ENCODE peak calls at places on chromosome 11, in seven cellular contexts. T is breast epithelium, C is cardiac fibroblast, I is body of pancreas, A is epithelial cell of esophagus, P is tibial nerve, S is nephron progenitor cell. U is an unnamed sample.

GRCh38 chr11:33633251-33634003 is 67.2 kb downstream of the C11orf91 start:
- DNase-seq in T (no peak), C (peak), I (no peak), A (peak), P (no peak), S (no peak), U (peak)

GRCh38 chr11:113192121-113192925 is 122.1 kb upstream of the TTC12 start:
- DNase-seq in T (no peak), C (no peak), I (no peak), A (no peak), P (no peak), S (no peak), U (no peak)

GRCh38 chr11:3022982-3023381 is 30.9 kb upstream of the NAP1L4 start:
- DNase-seq in T (no peak), C (peak), I (no peak), A (peak), P (no peak), S (no peak), U (peak)

GRCh38 chr11:27717801-27718229 is 17.6 kb upstream of the BDNF start:
- DNase-seq in T (no peak), C (no peak), I (no peak), A (no peak), P (no peak), S (peak), U (no peak)

GRCh38 chr11:62193954-62194353 is 3.9 kb downstream of the SCGB1D1 start:
- DNase-seq in T (no peak), C (no peak), I (no peak), A (peak), P (no peak), S (peak), U (peak)

GRCh38 chr11:10878408-10879214 is 20.8 kb upstream of the ZBED5 start:
- DNase-seq in T (no peak), C (peak), I (no peak), A (peak), P (no peak), S (no peak), U (peak)

GRCh38 chr11:10489444-10489785 is 34.4 kb downstream of the AMPD3 start:
- DNase-seq in T (no peak), C (no peak), I (no peak), A (peak), P (no peak), S (no peak), U (no peak)

GRCh38 chr11:79139900-79140299 is 300.9 kb downstream of the TENM4 start:
- DNase-seq in T (no peak), C (no peak), I (no peak), A (no peak), P (no peak), S (no peak), U (no peak)

GRCh38 chr11:59141673-59142460 is 789 bp upstream of the FAM111A start:
- DNase-seq in T (no peak), C (no peak), I (no peak), A (no peak), P (no peak), S (no peak), U (no peak)

GRCh38 chr11:82828472-82828871 is 71.8 kb downstream of the PRCP start:
- DNase-seq in T (no peak), C (no peak), I (no peak), A (no peak), P (no peak), S (no peak), U (no peak)

GRCh38 chr11:7514099-7514725 is 413 bp downstream of the PPFIBP2 start:
- DNase-seq in T (no peak), C (no peak), I (peak), A (no peak), P (no peak), S (no peak), U (no peak)

GRCh38 chr11:38460429-38460828 is 1862.4 kb upstream of the RAG2 start:
- DNase-seq in T (no peak), C (peak), I (no peak), A (peak), P (no peak), S (no peak), U (peak)

GRCh38 chr11:16816358-16817270 is 78.2 kb downstream of the C11orf58 start:
- DNase-seq in T (no peak), C (no peak), I (no peak), A (no peak), P (no peak), S (no peak), U (no peak)

GRCh38 chr11:116792869-116793475 is 1.3 kb upstream of the APOA5 start:
- DNase-seq in T (no peak), C (peak), I (no peak), A (peak), P (no peak), S (no peak), U (peak)

GRCh38 chr11:128738942-128739341 is 45.1 kb downstream of the FLI1 start:
- DNase-seq in T (no peak), C (no peak), I (no peak), A (no peak), P (no peak), S (no peak), U (no peak)

GRCh38 chr11:16791494-16791961 is 53.1 kb downstream of the C11orf58 start:
- DNase-seq in T (peak), C (peak), I (no peak), A (peak), P (no peak), S (no peak), U (peak)

GRCh38 chr11:15852179-15852578 is 504.2 kb downstream of the SOX6 start:
- DNase-seq in T (no peak), C (no peak), I (peak), A (peak), P (no peak), S (peak), U (peak)

DNA sequence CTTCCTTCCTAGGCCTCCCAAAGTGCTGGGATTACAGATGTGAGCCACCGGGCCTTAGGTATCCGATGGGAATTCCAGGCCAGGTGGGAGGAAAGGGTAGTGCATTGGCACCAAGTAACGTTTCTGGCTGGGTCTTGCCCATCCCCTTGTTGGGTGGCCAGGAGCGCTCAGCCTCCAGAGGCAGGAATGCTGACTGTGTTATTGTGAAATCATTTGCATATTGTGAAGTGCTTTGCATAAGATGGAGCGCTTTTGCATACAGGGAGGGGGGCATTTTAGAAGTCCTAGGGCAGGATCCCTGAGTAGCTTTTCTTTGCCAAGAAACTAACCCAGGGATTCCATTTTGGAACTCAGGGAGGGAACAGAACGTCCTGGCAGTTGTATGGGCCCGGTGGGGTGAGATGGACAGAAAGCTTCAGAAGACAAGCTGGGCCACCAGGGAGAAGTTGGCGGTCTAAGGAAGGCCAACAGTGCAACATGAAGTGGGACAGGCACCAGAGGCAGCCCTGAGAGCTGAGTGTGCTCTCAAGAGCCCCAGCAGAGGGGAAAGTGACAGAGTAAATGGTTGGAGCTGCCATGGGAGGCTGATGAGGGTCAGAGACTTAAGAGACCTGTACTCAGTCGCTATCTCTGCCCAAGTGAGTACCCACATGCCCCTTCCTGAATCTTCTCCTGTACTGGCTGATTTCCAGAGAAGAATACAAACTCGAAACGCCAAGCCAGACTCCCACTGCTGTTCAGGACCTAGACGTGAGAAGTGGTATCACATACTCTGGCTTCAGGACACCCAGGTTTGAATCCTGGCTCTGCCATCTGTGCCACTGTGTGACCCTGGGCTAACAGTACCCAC is 1.3 kb upstream of the SLC39A13 start:
- DNase-seq in T (peak), C (peak), I (no peak), A (peak), P (no peak), S (no peak), U (no peak)
- TF ChIP-seq CTCF in T (no peak), C (no peak), I (no peak), A (peak), P (no peak), S (no peak), U (no peak)

GRCh38 chr11:109641549-109641948 is 219.6 kb downstream of the C11orf87 start:
- DNase-seq in T (no peak), C (peak), I (no peak), A (peak), P (no peak), S (peak), U (peak)
- TF ChIP-seq CTCF in T (no peak), C (peak), I (no peak), A (peak), P (no peak), S (peak), U (no peak)

GRCh38 chr11:90476442-90477007 is 253.7 kb upstream of the CHORDC1 start:
- DNase-seq in T (no peak), C (peak), I (peak), A (peak), P (no peak), S (peak), U (peak)
- TF ChIP-seq CTCF in T (no peak), C (no peak), I (peak), A (peak), P (no peak), S (peak), U (peak)

GRCh38 chr11:114195981-114196731 is 100.0 kb upstream of the NNMT start:
- DNase-seq in T (peak), C (peak), I (peak), A (peak), P (no peak), S (no peak), U (peak)

GRCh38 chr11:114191893-114192292 is 104.3 kb upstream of the NNMT start:
- DNase-seq in T (no peak), C (no peak), I (no peak), A (no peak), P (no peak), S (no peak), U (no peak)

GRCh38 chr11:114193730-114194674 is 102.2 kb upstream of the NNMT start:
- DNase-seq in T (no peak), C (peak), I (no peak), A (peak), P (no peak), S (no peak), U (peak)

GRCh38 chr11:114190630-114191029 is 105.6 kb upstream of the NNMT start:
- DNase-seq in T (no peak), C (no peak), I (no peak), A (no peak), P (no peak), S (no peak), U (no peak)

DNA sequence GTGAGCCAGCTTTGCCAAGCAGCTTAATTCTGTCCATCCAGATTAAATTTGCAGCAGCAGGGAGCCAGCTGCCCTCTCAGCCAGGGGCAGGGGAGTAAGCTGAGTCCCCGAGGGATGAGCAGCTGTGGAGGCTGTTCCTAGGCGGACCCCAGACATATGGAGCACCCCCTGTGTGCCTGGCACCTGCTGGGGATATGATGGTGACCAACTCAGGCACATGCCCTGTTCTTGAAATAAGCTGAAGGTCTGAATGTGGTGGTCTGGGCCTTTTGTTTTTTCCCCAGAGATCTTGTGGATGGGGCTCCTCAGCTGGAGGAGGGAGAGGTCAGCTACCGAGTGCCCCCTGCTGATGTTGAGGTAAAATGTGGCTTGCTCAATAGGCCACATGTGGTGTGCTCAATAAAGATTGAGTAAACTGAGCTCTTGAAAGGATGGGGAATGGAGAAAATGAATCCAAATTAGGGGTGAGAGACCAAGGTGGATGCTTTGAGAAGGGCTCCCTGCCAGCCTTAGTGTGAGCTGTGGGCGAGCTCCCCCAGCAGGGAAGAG is 103.3 kb upstream of the NNMT start:
- DNase-seq in T (no peak), C (no peak), I (no peak), A (no peak), P (no peak), S (no peak), U (peak)
- TF ChIP-seq CTCF in T (no peak), C (no peak), I (no peak), A (no peak), P (no peak), S (no peak), U (no peak)

DNA sequence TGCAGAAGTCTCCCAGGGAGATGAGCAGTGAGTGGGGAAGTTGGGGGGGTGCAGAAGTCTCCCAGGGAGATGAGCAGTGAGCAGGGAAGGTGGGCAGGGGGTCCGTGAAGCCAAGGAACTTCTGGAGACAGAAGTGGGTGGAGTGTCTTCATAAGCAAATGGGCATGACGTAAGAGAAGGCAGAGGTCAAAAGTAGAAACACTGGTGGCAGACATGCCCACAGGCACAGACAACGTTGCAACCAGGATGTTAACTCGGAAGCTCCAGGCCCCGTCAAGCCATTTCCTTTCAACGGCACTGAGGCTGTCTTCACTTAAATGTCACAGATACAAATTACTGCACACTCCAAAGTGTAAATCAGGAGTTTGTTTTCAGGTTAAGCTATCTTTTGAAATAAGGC is 186.1 kb downstream of the SHANK2 start:
- DNase-seq in T (no peak), C (no peak), I (no peak), A (no peak), P (no peak), S (no peak), U (no peak)
- TF ChIP-seq CTCF in T (no peak), C (no peak), I (no peak), A (no peak), P (no peak), S (no peak), U (no peak)